ENCODE peak calls at places on chromosome 17, in six cellular contexts. W is T-helper 2 cell; F is T follicular helper cell; Q is mammary epithelial cell; C is CD8-positive, alpha-beta T cell; L is AG04450. X is an unnamed sample.

GRCh38 chr17:82127704-82128103 is 29.7 kb upstream of the FASN start:
- DNase-seq in W (no peak), F (peak; percentile 30), Q (no peak), C (peak; percentile 30), L (no peak), X (no peak)

GRCh38 chr17:70987867-70988340 is 818.6 kb downstream of the KCNJ2 start:
- DNase-seq in W (no peak), F (no peak), Q (no peak), C (no peak), L (no peak), X (no peak)

GRCh38 chr17:6413073-6413472 is 21.8 kb downstream of the AIPL1 start:
- DNase-seq in W (no peak), F (no peak), Q (peak; percentile 41), C (no peak), L (no peak), X (peak; percentile 60)

GRCh38 chr17:70276931-70277330 is 107.6 kb downstream of the KCNJ2 start:
- DNase-seq in W (no peak), F (no peak), Q (no peak), C (no peak), L (no peak), X (peak; percentile 11)

GRCh38 chr17:8754890-8755289 is 3.5 kb downstream of the SPDYE4 start:
- DNase-seq in W (no peak), F (no peak), Q (no peak), C (no peak), L (no peak), X (no peak)

GRCh38 chr17:41810659-41811548 is 845 bp downstream of the P3H4 start:
- DNase-seq in W (peak; percentile 16), F (no peak), Q (no peak), C (no peak), L (no peak), X (no peak)

GRCh38 chr17:44095647-44096496 is 25.3 kb downstream of the G6PC3 start:
- DNase-seq in W (no peak), F (no peak), Q (peak; percentile 68), C (no peak), L (peak; percentile 79), X (peak; percentile 93)

GRCh38 chr17:73122953-73123605 is 30.6 kb upstream of the SLC39A11 start:
- DNase-seq in W (no peak), F (no peak), Q (no peak), C (no peak), L (no peak), X (no peak)

GRCh38 chr17:4204676-4205075 is 59.1 kb downstream of the ANKFY1 start:
- DNase-seq in W (no peak), F (no peak), Q (no peak), C (no peak), L (peak; percentile 76), X (peak; percentile 82)

GRCh38 chr17:41869426-41869825 is 4.2 kb upstream of the KLHL11 start:
- DNase-seq in W (no peak), F (no peak), Q (peak; percentile 30), C (no peak), L (no peak), X (no peak)